ENCODE peak calls at places on chromosomes 2 and 18, in ten cellular contexts. One of them, this sample, is unnamed. For H3K4me1, the result is how much of the 10 kb centered on the place peaks cover.

GRCh38 chr2:151716721-151717120 is 17.6 kb downstream of the NEB start:
- DNase-seq in mammary epithelial cell: no peak
- DNase-seq in stomach: no peak
- DNase-seq in HCT116: no peak
- DNase-seq in right lobe of liver: no peak
- DNase-seq in psoas muscle: no peak
- DNase-seq in cardiac muscle cell: no peak
- DNase-seq in CD4-positive, CD25-positive, alpha-beta regulatory T cell: no peak
- DNase-seq in aorta: no peak
- DNase-seq in heart right ventricle: no peak
- DNase-seq in this sample: no peak

GRCh38 chr2:11371099-11371937 is 26.9 kb upstream of the ROCK2 start:
- DNase-seq in mammary epithelial cell: no peak
- DNase-seq in heart right ventricle: no peak
- DNase-seq in right lobe of liver: peak
- DNase-seq in cardiac muscle cell: no peak
- DNase-seq in CD4-positive, CD25-positive, alpha-beta regulatory T cell: no peak
- DNase-seq in stomach: peak
- DNase-seq in HCT116: no peak
- DNase-seq in psoas muscle: peak
- DNase-seq in aorta: no peak
- DNase-seq in this sample: no peak

GRCh38 chr18:59846814-59847490 is 52.8 kb upstream of the PMAIP1 start:
- DNase-seq in psoas muscle: no peak
- DNase-seq in stomach: peak
- DNase-seq in HCT116: no peak
- DNase-seq in CD4-positive, CD25-positive, alpha-beta regulatory T cell: no peak
- DNase-seq in heart right ventricle: no peak
- DNase-seq in cardiac muscle cell: peak
- DNase-seq in mammary epithelial cell: peak
- DNase-seq in right lobe of liver: no peak
- DNase-seq in aorta: no peak
- DNase-seq in this sample: no peak

GRCh38 chr18:32595735-32596134 is 125.1 kb upstream of the GAREM1 start:
- DNase-seq in cardiac muscle cell: no peak
- DNase-seq in mammary epithelial cell: no peak
- DNase-seq in HCT116: no peak
- DNase-seq in right lobe of liver: no peak
- DNase-seq in heart right ventricle: no peak
- DNase-seq in stomach: no peak
- DNase-seq in CD4-positive, CD25-positive, alpha-beta regulatory T cell: no peak
- DNase-seq in psoas muscle: no peak
- DNase-seq in aorta: no peak
- DNase-seq in this sample: no peak

GRCh38 chr2:28993211-28993960 is 12.3 kb downstream of the TOGARAM2 start:
- DNase-seq in mammary epithelial cell: peak
- DNase-seq in HCT116: no peak
- DNase-seq in stomach: peak
- DNase-seq in aorta: no peak
- DNase-seq in CD4-positive, CD25-positive, alpha-beta regulatory T cell: no peak
- DNase-seq in psoas muscle: peak
- DNase-seq in right lobe of liver: no peak
- DNase-seq in heart right ventricle: no peak
- DNase-seq in cardiac muscle cell: no peak
- DNase-seq in this sample: no peak

GRCh38 chr2:238127165-238128060 is 11.1 kb upstream of the KLHL30 start:
- DNase-seq in stomach: no peak
- DNase-seq in mammary epithelial cell: no peak
- DNase-seq in aorta: peak
- DNase-seq in HCT116: no peak
- DNase-seq in right lobe of liver: peak
- DNase-seq in CD4-positive, CD25-positive, alpha-beta regulatory T cell: no peak
- DNase-seq in heart right ventricle: no peak
- DNase-seq in cardiac muscle cell: peak
- DNase-seq in psoas muscle: peak
- DNase-seq in this sample: no peak

GRCh38 chr18:24370120-24370519 is 27.5 kb downstream of the OSBPL1A start:
- DNase-seq in cardiac muscle cell: no peak
- DNase-seq in HCT116: no peak
- DNase-seq in heart right ventricle: no peak
- DNase-seq in aorta: no peak
- DNase-seq in mammary epithelial cell: no peak
- DNase-seq in psoas muscle: no peak
- DNase-seq in CD4-positive, CD25-positive, alpha-beta regulatory T cell: no peak
- DNase-seq in right lobe of liver: no peak
- DNase-seq in stomach: no peak
- DNase-seq in this sample: no peak

GRCh38 chr2:58574873-58575272 is 333.7 kb upstream of the FANCL start:
- DNase-seq in psoas muscle: no peak
- DNase-seq in stomach: no peak
- DNase-seq in cardiac muscle cell: no peak
- DNase-seq in mammary epithelial cell: peak
- DNase-seq in CD4-positive, CD25-positive, alpha-beta regulatory T cell: no peak
- DNase-seq in aorta: no peak
- DNase-seq in heart right ventricle: no peak
- DNase-seq in right lobe of liver: no peak
- DNase-seq in HCT116: no peak
- DNase-seq in this sample: no peak

GRCh38 chr2:216695401-216695821 is at the start of gene IGFBP5:
- DNase-seq in mammary epithelial cell: no peak
- DNase-seq in right lobe of liver: peak
- DNase-seq in aorta: peak
- DNase-seq in CD4-positive, CD25-positive, alpha-beta regulatory T cell: no peak
- DNase-seq in HCT116: no peak
- DNase-seq in heart right ventricle: peak
- DNase-seq in cardiac muscle cell: peak
- DNase-seq in stomach: peak
- DNase-seq in psoas muscle: peak
- DNase-seq in this sample: peak

GRCh38 chr2:24084386-24085375 is at the start of gene TP53I3:
- DNase-seq in stomach: peak
- DNase-seq in HCT116: peak
- DNase-seq in mammary epithelial cell: peak
- DNase-seq in psoas muscle: peak
- DNase-seq in cardiac muscle cell: peak
- DNase-seq in heart right ventricle: peak
- DNase-seq in CD4-positive, CD25-positive, alpha-beta regulatory T cell: peak
- DNase-seq in aorta: peak
- DNase-seq in right lobe of liver: peak
- DNase-seq in this sample: peak
- H3K27ac ChIP-seq in stomach: peak
- H3K27ac ChIP-seq in HCT116: peak
- H3K27ac ChIP-seq in mammary epithelial cell: peak
- H3K27ac ChIP-seq in psoas muscle: peak
- H3K27ac ChIP-seq in cardiac muscle cell: peak
- H3K27ac ChIP-seq in heart right ventricle: peak
- H3K27ac ChIP-seq in CD4-positive, CD25-positive, alpha-beta regulatory T cell: peak
- H3K27ac ChIP-seq in aorta: peak
- H3K27ac ChIP-seq in right lobe of liver: peak
- H3K27ac ChIP-seq in this sample: peak

GRCh38 chr2:25204190-25204838 is 35.9 kb upstream of the POMC start:
- DNase-seq in psoas muscle: no peak
- DNase-seq in stomach: no peak
- DNase-seq in aorta: peak
- DNase-seq in CD4-positive, CD25-positive, alpha-beta regulatory T cell: no peak
- DNase-seq in mammary epithelial cell: no peak
- DNase-seq in right lobe of liver: no peak
- DNase-seq in cardiac muscle cell: peak
- DNase-seq in heart right ventricle: no peak
- DNase-seq in HCT116: no peak
- DNase-seq in this sample: no peak
- H3K4me3 ChIP-seq in psoas muscle: peak
- H3K4me3 ChIP-seq in stomach: peak
- H3K4me3 ChIP-seq in aorta: no peak
- H3K4me3 ChIP-seq in CD4-positive, CD25-positive, alpha-beta regulatory T cell: no peak
- H3K4me3 ChIP-seq in mammary epithelial cell: no peak
- H3K4me3 ChIP-seq in right lobe of liver: peak
- H3K4me3 ChIP-seq in cardiac muscle cell: no peak
- H3K4me3 ChIP-seq in heart right ventricle: peak
- H3K4me3 ChIP-seq in HCT116: no peak
- H3K4me3 ChIP-seq in this sample: no peak

DNA sequence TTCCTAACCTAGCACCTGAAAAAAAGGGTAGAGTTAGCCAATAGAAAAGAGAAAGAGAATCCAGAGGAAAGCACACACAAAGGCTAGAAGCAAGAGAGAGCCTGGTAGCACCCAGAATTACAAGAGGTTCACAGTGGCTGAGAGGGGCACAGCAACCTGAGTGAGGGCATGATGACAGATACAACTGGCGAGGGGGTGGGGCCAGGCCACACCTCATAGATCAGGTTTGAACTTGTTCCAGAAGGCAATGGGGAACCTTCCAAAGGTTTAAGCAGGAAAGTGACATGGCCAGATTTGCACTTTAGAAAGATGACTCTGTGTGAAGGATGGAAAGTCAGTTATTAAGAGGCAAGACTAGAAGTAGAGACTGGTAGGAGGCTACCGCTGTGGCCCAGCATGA is 148.0 kb downstream of the TTC32 start:
- DNase-seq in psoas muscle: no peak
- DNase-seq in cardiac muscle cell: no peak
- DNase-seq in right lobe of liver: no peak
- DNase-seq in CD4-positive, CD25-positive, alpha-beta regulatory T cell: no peak
- DNase-seq in heart right ventricle: no peak
- DNase-seq in HCT116: no peak
- DNase-seq in mammary epithelial cell: peak
- DNase-seq in aorta: no peak
- DNase-seq in stomach: no peak
- DNase-seq in this sample: no peak
- H3K4me1 ChIP-seq in psoas muscle: under half
- H3K4me1 ChIP-seq in cardiac muscle cell: under half
- H3K4me1 ChIP-seq in right lobe of liver: under half
- H3K4me1 ChIP-seq in CD4-positive, CD25-positive, alpha-beta regulatory T cell: under half
- H3K4me1 ChIP-seq in heart right ventricle: under half
- H3K4me1 ChIP-seq in HCT116: under half
- H3K4me1 ChIP-seq in mammary epithelial cell: under half
- H3K4me1 ChIP-seq in aorta: under half
- H3K4me1 ChIP-seq in stomach: under half
- H3K4me1 ChIP-seq in this sample: under half

GRCh38 chr2:6434396-6434795 is 431.3 kb downstream of the CMPK2 start:
- DNase-seq in right lobe of liver: no peak
- DNase-seq in stomach: no peak
- DNase-seq in psoas muscle: no peak
- DNase-seq in HCT116: no peak
- DNase-seq in mammary epithelial cell: no peak
- DNase-seq in aorta: no peak
- DNase-seq in cardiac muscle cell: no peak
- DNase-seq in CD4-positive, CD25-positive, alpha-beta regulatory T cell: no peak
- DNase-seq in heart right ventricle: no peak
- DNase-seq in this sample: no peak
- H3K27ac ChIP-seq in right lobe of liver: no peak
- H3K27ac ChIP-seq in stomach: no peak
- H3K27ac ChIP-seq in psoas muscle: no peak
- H3K27ac ChIP-seq in HCT116: no peak
- H3K27ac ChIP-seq in mammary epithelial cell: no peak
- H3K27ac ChIP-seq in aorta: no peak
- H3K27ac ChIP-seq in cardiac muscle cell: no peak
- H3K27ac ChIP-seq in CD4-positive, CD25-positive, alpha-beta regulatory T cell: no peak
- H3K27ac ChIP-seq in heart right ventricle: no peak
- H3K27ac ChIP-seq in this sample: no peak

DNA sequence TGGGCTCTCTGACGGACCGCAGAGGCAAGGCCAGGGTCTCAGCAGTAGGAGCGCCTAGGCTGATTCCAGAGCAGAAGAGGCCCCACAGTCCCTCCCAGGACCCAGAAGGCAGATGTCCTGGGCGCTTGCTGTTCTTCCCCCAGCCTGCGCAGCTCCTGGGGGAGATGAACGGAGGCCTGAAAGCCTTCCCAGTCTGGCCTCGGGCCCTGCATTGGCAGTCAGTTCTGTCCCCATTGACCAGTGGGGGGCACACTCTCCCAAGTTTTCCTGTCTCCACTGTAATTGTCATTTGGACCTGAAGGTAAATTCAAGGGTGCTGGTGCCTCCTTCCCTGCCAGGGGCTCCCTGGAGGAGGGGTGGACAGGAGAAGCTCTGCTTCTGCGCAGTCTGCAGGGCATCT is 345.7 kb downstream of the CYP26B1 start:
- DNase-seq in psoas muscle: peak
- DNase-seq in cardiac muscle cell: peak
- DNase-seq in HCT116: peak
- DNase-seq in stomach: no peak
- DNase-seq in CD4-positive, CD25-positive, alpha-beta regulatory T cell: no peak
- DNase-seq in right lobe of liver: peak
- DNase-seq in heart right ventricle: peak
- DNase-seq in mammary epithelial cell: peak
- DNase-seq in aorta: peak
- DNase-seq in this sample: no peak
- H3K4me3 ChIP-seq in psoas muscle: no peak
- H3K4me3 ChIP-seq in cardiac muscle cell: no peak
- H3K4me3 ChIP-seq in HCT116: no peak
- H3K4me3 ChIP-seq in stomach: no peak
- H3K4me3 ChIP-seq in CD4-positive, CD25-positive, alpha-beta regulatory T cell: no peak
- H3K4me3 ChIP-seq in right lobe of liver: no peak
- H3K4me3 ChIP-seq in heart right ventricle: no peak
- H3K4me3 ChIP-seq in mammary epithelial cell: no peak
- H3K4me3 ChIP-seq in aorta: no peak
- H3K4me3 ChIP-seq in this sample: no peak

This sample was measured in lung.